ENCODE peak calls at places on chromosome 14, in ten cellular contexts. One of them, this sample, is unnamed.
A peak's percentile ranks its signal among the peaks of the same experiment; 100 is the strongest.

GRCh38 chr14:68794856-68795601 is 2.2 kb upstream of the ZFP36L1 start:
- DNase-seq in transverse colon: peak; percentile 54
- DNase-seq in esophagus squamous epithelium: no peak
- DNase-seq in BJ: peak; percentile 96
- DNase-seq in mucosa of descending colon: peak; percentile 66
- DNase-seq in astrocyte of the spinal cord: peak; percentile 93
- DNase-seq in fibroblast of the aortic adventitia: peak; percentile 97
- DNase-seq in AG04450: peak; percentile 87
- DNase-seq in A549: peak; percentile 74
- DNase-seq in astrocyte of the cerebellum: no peak
- DNase-seq in this sample: peak; percentile 97

GRCh38 chr14:67059576-67059975 is 129.7 kb upstream of the GARIN2 start:
- DNase-seq in transverse colon: no peak
- DNase-seq in esophagus squamous epithelium: no peak
- DNase-seq in BJ: no peak
- DNase-seq in mucosa of descending colon: no peak
- DNase-seq in astrocyte of the spinal cord: no peak
- DNase-seq in fibroblast of the aortic adventitia: no peak
- DNase-seq in AG04450: no peak
- DNase-seq in A549: no peak
- DNase-seq in astrocyte of the cerebellum: no peak
- DNase-seq in this sample: no peak

GRCh38 chr14:36365766-36366165 is 45.3 kb upstream of the MBIP start:
- DNase-seq in transverse colon: no peak
- DNase-seq in esophagus squamous epithelium: no peak
- DNase-seq in BJ: no peak
- DNase-seq in mucosa of descending colon: peak; percentile 23
- DNase-seq in astrocyte of the spinal cord: no peak
- DNase-seq in fibroblast of the aortic adventitia: no peak
- DNase-seq in AG04450: no peak
- DNase-seq in A549: no peak
- DNase-seq in astrocyte of the cerebellum: no peak
- DNase-seq in this sample: no peak

GRCh38 chr14:103073876-103074698 is 9.9 kb upstream of the LBHD2 start:
- DNase-seq in transverse colon: no peak
- DNase-seq in esophagus squamous epithelium: no peak
- DNase-seq in BJ: no peak
- DNase-seq in mucosa of descending colon: no peak
- DNase-seq in astrocyte of the spinal cord: no peak
- DNase-seq in fibroblast of the aortic adventitia: peak; percentile 44
- DNase-seq in AG04450: no peak
- DNase-seq in A549: peak; percentile 50
- DNase-seq in astrocyte of the cerebellum: no peak
- DNase-seq in this sample: no peak

GRCh38 chr14:51447411-51447810 is 204.3 kb upstream of the FRMD6 start:
- DNase-seq in transverse colon: no peak
- DNase-seq in esophagus squamous epithelium: no peak
- DNase-seq in BJ: no peak
- DNase-seq in mucosa of descending colon: no peak
- DNase-seq in astrocyte of the spinal cord: no peak
- DNase-seq in fibroblast of the aortic adventitia: no peak
- DNase-seq in AG04450: no peak
- DNase-seq in A549: no peak
- DNase-seq in astrocyte of the cerebellum: no peak
- DNase-seq in this sample: no peak

GRCh38 chr14:76695263-76695920 is 65.9 kb upstream of the VASH1 start:
- DNase-seq in transverse colon: no peak
- DNase-seq in esophagus squamous epithelium: no peak
- DNase-seq in BJ: no peak
- DNase-seq in mucosa of descending colon: no peak
- DNase-seq in astrocyte of the spinal cord: no peak
- DNase-seq in fibroblast of the aortic adventitia: no peak
- DNase-seq in AG04450: no peak
- DNase-seq in A549: no peak
- DNase-seq in astrocyte of the cerebellum: no peak
- DNase-seq in this sample: no peak

GRCh38 chr14:57293851-57294837 is 25.4 kb downstream of the AP5M1 start:
- DNase-seq in transverse colon: no peak
- DNase-seq in esophagus squamous epithelium: no peak
- DNase-seq in BJ: no peak
- DNase-seq in mucosa of descending colon: no peak
- DNase-seq in astrocyte of the spinal cord: peak; percentile 43
- DNase-seq in fibroblast of the aortic adventitia: peak; percentile 56
- DNase-seq in AG04450: no peak
- DNase-seq in A549: no peak
- DNase-seq in astrocyte of the cerebellum: peak; percentile 8
- DNase-seq in this sample: no peak

GRCh38 chr14:103045387-103045869 is 11.9 kb downstream of the CDC42BPB start:
- DNase-seq in transverse colon: no peak
- DNase-seq in esophagus squamous epithelium: no peak
- DNase-seq in BJ: no peak
- DNase-seq in mucosa of descending colon: no peak
- DNase-seq in astrocyte of the spinal cord: no peak
- DNase-seq in fibroblast of the aortic adventitia: no peak
- DNase-seq in AG04450: no peak
- DNase-seq in A549: no peak
- DNase-seq in astrocyte of the cerebellum: no peak
- DNase-seq in this sample: no peak

GRCh38 chr14:75970989-75971388 is 10.8 kb downstream of the TGFB3 start:
- DNase-seq in transverse colon: no peak
- DNase-seq in esophagus squamous epithelium: no peak
- DNase-seq in BJ: no peak
- DNase-seq in mucosa of descending colon: no peak
- DNase-seq in astrocyte of the spinal cord: no peak
- DNase-seq in fibroblast of the aortic adventitia: no peak
- DNase-seq in AG04450: no peak
- DNase-seq in A549: no peak
- DNase-seq in astrocyte of the cerebellum: no peak
- DNase-seq in this sample: no peak

GRCh38 chr14:79809849-79810612 is 401.3 kb downstream of the DIO2 start:
- DNase-seq in transverse colon: peak; percentile 11
- DNase-seq in esophagus squamous epithelium: no peak
- DNase-seq in BJ: no peak
- DNase-seq in mucosa of descending colon: peak; percentile 30
- DNase-seq in astrocyte of the spinal cord: no peak
- DNase-seq in fibroblast of the aortic adventitia: no peak
- DNase-seq in AG04450: no peak
- DNase-seq in A549: peak; percentile 55
- DNase-seq in astrocyte of the cerebellum: no peak
- DNase-seq in this sample: no peak

GRCh38 chr14:46401066-46401465 is 250.5 kb downstream of the RPL10L start:
- DNase-seq in transverse colon: no peak
- DNase-seq in esophagus squamous epithelium: no peak
- DNase-seq in BJ: no peak
- DNase-seq in mucosa of descending colon: no peak
- DNase-seq in astrocyte of the spinal cord: no peak
- DNase-seq in fibroblast of the aortic adventitia: no peak
- DNase-seq in AG04450: no peak
- DNase-seq in A549: no peak
- DNase-seq in astrocyte of the cerebellum: no peak
- DNase-seq in this sample: no peak

GRCh38 chr14:51954657-51955056 is 34.7 kb upstream of the RTRAF start:
- DNase-seq in transverse colon: no peak
- DNase-seq in esophagus squamous epithelium: no peak
- DNase-seq in BJ: no peak
- DNase-seq in mucosa of descending colon: no peak
- DNase-seq in astrocyte of the spinal cord: no peak
- DNase-seq in fibroblast of the aortic adventitia: no peak
- DNase-seq in AG04450: no peak
- DNase-seq in A549: no peak
- DNase-seq in astrocyte of the cerebellum: no peak
- DNase-seq in this sample: no peak

GRCh38 chr14:25097120-25097519 is 47.2 kb upstream of the STXBP6 start:
- DNase-seq in transverse colon: no peak
- DNase-seq in esophagus squamous epithelium: no peak
- DNase-seq in BJ: no peak
- DNase-seq in mucosa of descending colon: no peak
- DNase-seq in astrocyte of the spinal cord: no peak
- DNase-seq in fibroblast of the aortic adventitia: no peak
- DNase-seq in AG04450: no peak
- DNase-seq in A549: no peak
- DNase-seq in astrocyte of the cerebellum: no peak
- DNase-seq in this sample: no peak

GRCh38 chr14:101889366-101889765 is 75.0 kb upstream of the DYNC1H1 start:
- DNase-seq in transverse colon: peak; percentile 4
- DNase-seq in esophagus squamous epithelium: no peak
- DNase-seq in BJ: no peak
- DNase-seq in mucosa of descending colon: no peak
- DNase-seq in astrocyte of the spinal cord: no peak
- DNase-seq in fibroblast of the aortic adventitia: no peak
- DNase-seq in AG04450: no peak
- DNase-seq in A549: no peak
- DNase-seq in astrocyte of the cerebellum: no peak
- DNase-seq in this sample: no peak

GRCh38 chr14:36271939-36272907 is 48.2 kb downstream of the MBIP start:
- DNase-seq in transverse colon: peak; percentile 15
- DNase-seq in esophagus squamous epithelium: no peak
- DNase-seq in BJ: no peak
- DNase-seq in mucosa of descending colon: peak; percentile 43
- DNase-seq in astrocyte of the spinal cord: peak; percentile 7
- DNase-seq in fibroblast of the aortic adventitia: peak; percentile 19
- DNase-seq in AG04450: no peak
- DNase-seq in A549: no peak
- DNase-seq in astrocyte of the cerebellum: peak; percentile 6
- DNase-seq in this sample: no peak

DNA sequence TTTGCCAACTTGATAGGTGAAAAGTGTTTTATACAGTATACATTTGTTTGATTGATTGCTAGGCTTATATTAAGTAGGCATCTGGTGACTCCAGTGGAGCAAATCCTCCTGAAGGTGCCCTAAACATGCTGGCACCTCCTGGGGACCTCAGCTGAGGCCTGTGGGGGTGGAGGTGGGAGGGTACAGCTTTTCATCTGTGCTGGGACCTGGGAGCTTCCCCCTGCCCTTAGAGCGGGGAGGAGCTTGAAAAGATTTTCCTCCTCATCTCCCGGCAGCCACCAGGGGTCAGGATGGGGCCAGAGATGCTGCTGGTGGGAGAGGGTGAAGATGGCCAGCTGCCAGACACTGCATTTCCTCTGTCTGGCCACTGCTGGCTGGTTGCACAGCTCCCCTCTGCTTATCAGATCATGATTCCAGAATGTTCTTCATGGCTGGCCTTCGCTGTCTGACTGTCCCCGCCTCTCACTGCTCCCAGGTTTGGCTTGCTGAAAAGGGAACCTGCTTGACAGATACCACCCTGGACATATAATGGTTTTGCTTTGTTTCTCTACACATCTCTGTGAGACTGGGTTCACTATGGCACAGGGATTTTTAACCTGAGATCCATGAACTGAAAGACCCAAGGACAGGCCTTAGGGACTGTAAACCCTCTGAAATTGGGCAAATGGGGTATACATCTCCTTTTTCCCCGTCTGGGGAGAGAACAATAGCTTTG is 10.5 kb upstream of the JPH4 start:
- DNase-seq in transverse colon: peak; percentile 92
- DNase-seq in esophagus squamous epithelium: no peak
- DNase-seq in BJ: peak; percentile 13
- DNase-seq in mucosa of descending colon: peak; percentile 94
- DNase-seq in astrocyte of the spinal cord: peak; percentile 80
- DNase-seq in fibroblast of the aortic adventitia: peak; percentile 80
- DNase-seq in AG04450: peak; percentile 60
- DNase-seq in A549: peak; percentile 88
- DNase-seq in astrocyte of the cerebellum: peak; percentile 74
- DNase-seq in this sample: peak; percentile 40
- TF ChIP-seq CTCF in transverse colon: peak; percentile 65
- TF ChIP-seq CTCF in esophagus squamous epithelium: no peak
- TF ChIP-seq CTCF in BJ: peak; percentile 83
- TF ChIP-seq CTCF in mucosa of descending colon: peak; percentile 52
- TF ChIP-seq CTCF in astrocyte of the spinal cord: peak; percentile 84
- TF ChIP-seq CTCF in fibroblast of the aortic adventitia: peak; percentile 66
- TF ChIP-seq CTCF in AG04450: peak; percentile 79
- TF ChIP-seq CTCF in A549: peak; percentile 77
- TF ChIP-seq CTCF in astrocyte of the cerebellum: peak; percentile 83
- TF ChIP-seq CTCF in this sample: peak; percentile 80

GRCh38 chr14:70810621-70811020 is 1.3 kb upstream of the MAP3K9 start:
- DNase-seq in transverse colon: no peak
- DNase-seq in esophagus squamous epithelium: no peak
- DNase-seq in BJ: no peak
- DNase-seq in mucosa of descending colon: no peak
- DNase-seq in astrocyte of the spinal cord: no peak
- DNase-seq in fibroblast of the aortic adventitia: no peak
- DNase-seq in AG04450: no peak
- DNase-seq in A549: no peak
- DNase-seq in astrocyte of the cerebellum: no peak
- DNase-seq in this sample: no peak
- H3K4me3 ChIP-seq in transverse colon: no peak overlapping the region
- H3K4me3 ChIP-seq in esophagus squamous epithelium: peak overlapping the region; percentile 65
- H3K4me3 ChIP-seq in BJ: no peak overlapping the region
- H3K4me3 ChIP-seq in mucosa of descending colon: no peak overlapping the region
- H3K4me3 ChIP-seq in astrocyte of the spinal cord: no peak overlapping the region
- H3K4me3 ChIP-seq in fibroblast of the aortic adventitia: no peak overlapping the region
- H3K4me3 ChIP-seq in AG04450: no peak overlapping the region
- H3K4me3 ChIP-seq in A549: peak overlapping the region; percentile 72
- H3K4me3 ChIP-seq in astrocyte of the cerebellum: no peak overlapping the region
- H3K4me3 ChIP-seq in this sample: no peak overlapping the region

GRCh38 chr14:20568393-20568792 is 7.5 kb upstream of the RNASE9 start:
- DNase-seq in transverse colon: no peak
- DNase-seq in esophagus squamous epithelium: no peak
- DNase-seq in BJ: no peak
- DNase-seq in mucosa of descending colon: no peak
- DNase-seq in astrocyte of the spinal cord: no peak
- DNase-seq in fibroblast of the aortic adventitia: no peak
- DNase-seq in AG04450: no peak
- DNase-seq in A549: no peak
- DNase-seq in astrocyte of the cerebellum: no peak
- DNase-seq in this sample: no peak
- TF ChIP-seq CTCF in transverse colon: no peak
- TF ChIP-seq CTCF in esophagus squamous epithelium: no peak
- TF ChIP-seq CTCF in BJ: no peak
- TF ChIP-seq CTCF in mucosa of descending colon: no peak
- TF ChIP-seq CTCF in astrocyte of the spinal cord: no peak
- TF ChIP-seq CTCF in fibroblast of the aortic adventitia: no peak
- TF ChIP-seq CTCF in AG04450: no peak
- TF ChIP-seq CTCF in A549: no peak
- TF ChIP-seq CTCF in astrocyte of the cerebellum: no peak
- TF ChIP-seq CTCF in this sample: no peak

DNA sequence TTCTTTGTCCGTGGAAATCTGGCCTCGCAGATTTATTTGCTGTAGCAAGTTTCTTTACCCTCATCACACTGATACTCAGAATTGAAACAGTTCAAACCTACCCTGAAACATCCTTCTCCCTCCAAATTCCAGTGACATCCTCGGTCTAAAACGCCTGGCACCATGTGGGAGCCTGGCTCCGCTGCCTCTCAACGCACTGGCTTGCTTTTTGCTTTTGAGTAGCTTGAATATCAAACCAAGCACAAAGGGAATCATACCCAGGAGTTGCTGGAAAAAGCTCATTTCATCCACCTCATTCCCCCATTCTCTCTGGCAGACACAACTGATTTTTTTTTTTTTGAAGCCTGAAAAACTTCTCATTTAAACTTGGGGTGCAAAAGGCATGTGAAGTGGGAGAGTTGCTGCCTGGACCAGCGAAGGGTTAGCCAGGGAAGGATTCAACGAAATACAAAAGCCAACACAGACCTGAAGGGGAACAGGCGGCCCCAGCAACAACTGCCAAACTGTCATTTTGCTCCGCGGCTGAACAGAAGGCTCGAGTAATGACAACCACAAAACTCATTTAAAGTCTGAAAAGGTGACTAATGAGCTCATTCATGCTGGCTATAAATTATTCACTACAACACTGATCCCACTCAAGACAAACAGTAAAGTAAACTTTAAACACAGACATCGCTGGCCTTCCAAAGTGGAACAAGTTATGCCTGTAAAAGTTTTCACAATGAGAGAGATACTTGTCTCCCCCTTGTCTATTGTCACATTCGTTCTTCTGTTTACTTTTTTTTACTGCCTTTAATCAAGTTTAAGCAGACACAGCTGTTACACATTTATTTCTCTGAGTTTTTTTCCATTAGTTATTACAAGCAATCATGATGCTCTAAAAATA is 12.4 kb upstream of the FOXN3 start:
- DNase-seq in transverse colon: peak; percentile 31
- DNase-seq in esophagus squamous epithelium: no peak
- DNase-seq in BJ: no peak
- DNase-seq in mucosa of descending colon: no peak
- DNase-seq in astrocyte of the spinal cord: peak; percentile 48
- DNase-seq in fibroblast of the aortic adventitia: no peak
- DNase-seq in AG04450: no peak
- DNase-seq in A549: no peak
- DNase-seq in astrocyte of the cerebellum: no peak
- DNase-seq in this sample: no peak
- H3K4me3 ChIP-seq in transverse colon: peak overlapping the region; percentile 39
- H3K4me3 ChIP-seq in esophagus squamous epithelium: peak overlapping the region; percentile 29
- H3K4me3 ChIP-seq in BJ: no peak overlapping the region
- H3K4me3 ChIP-seq in mucosa of descending colon: no peak overlapping the region
- H3K4me3 ChIP-seq in astrocyte of the spinal cord: no peak overlapping the region
- H3K4me3 ChIP-seq in fibroblast of the aortic adventitia: no peak overlapping the region
- H3K4me3 ChIP-seq in AG04450: no peak overlapping the region
- H3K4me3 ChIP-seq in A549: no peak overlapping the region
- H3K4me3 ChIP-seq in astrocyte of the cerebellum: no peak overlapping the region
- H3K4me3 ChIP-seq in this sample: no peak overlapping the region